ENCODE peak calls at places on chromosomes 5 and 9, in five cellular contexts. O, M, T, Z and K are unnamed samples.

GRCh38 chr5:71939452-71939932 is 167.8 kb upstream of the MAP1B start:
- DNase-seq in O (no peak), M (no peak), T (no peak), Z (peak; percentile 18), K (no peak)

GRCh38 chr9:935348-935965 is 41.0 kb upstream of the DMRT3 start:
- DNase-seq in O (peak; percentile 15), M (peak; percentile 2), T (no peak), Z (no peak), K (peak; percentile 29)

GRCh38 chr9:11328326-11328725 is 715.5 kb upstream of the PTPRD start:
- DNase-seq in O (no peak), M (no peak), T (peak; percentile 54), Z (no peak), K (no peak)

GRCh38 chr5:143678148-143678906 is 133.6 kb upstream of the HMHB1 start:
- DNase-seq in O (no peak), M (no peak), T (no peak), Z (no peak), K (no peak)

GRCh38 chr5:75010838-75011237 is 41.5 kb downstream of the GCNT4 start:
- DNase-seq in O (no peak), M (no peak), T (no peak), Z (no peak), K (no peak)

GRCh38 chr9:136694163-136694864 is 7.1 kb upstream of the AGPAT2 start:
- DNase-seq in O (peak; percentile 50), M (no peak), T (peak; percentile 50), Z (peak; percentile 90), K (peak; percentile 87)

GRCh38 chr5:176596689-176597416 is 13.1 kb downstream of the GPRIN1 start:
- DNase-seq in O (peak; percentile 56), M (no peak), T (no peak), Z (no peak), K (no peak)

GRCh38 chr5:57448751-57449150 is 33.9 kb downstream of the ACTBL2 start:
- DNase-seq in O (no peak), M (no peak), T (peak; percentile 20), Z (no peak), K (no peak)

GRCh38 chr9:131873361-131873760 is 133.5 kb upstream of the RAPGEF1 start:
- DNase-seq in O (no peak), M (no peak), T (no peak), Z (no peak), K (no peak)

GRCh38 chr5:76256116-76256889 is 146.8 kb upstream of the IQGAP2 start:
- DNase-seq in O (peak; percentile 79), M (peak; percentile 53), T (peak; percentile 86), Z (peak; percentile 41), K (peak; percentile 79)

GRCh38 chr9:115923903-115924668 is 229.5 kb upstream of the PAPPA start:
- DNase-seq in O (peak; percentile 97), M (peak; percentile 87), T (no peak), Z (peak; percentile 67), K (no peak)

GRCh38 chr9:101465330-101465915 is 29.8 kb upstream of the ALDOB start:
- DNase-seq in O (peak; percentile 72), M (peak; percentile 57), T (peak; percentile 85), Z (peak; percentile 36), K (peak; percentile 84)

GRCh38 chr5:139795074-139796001 is at the start of gene PSD2:
- DNase-seq in O (peak; percentile 15), M (peak; percentile 16), T (peak; percentile 29), Z (no peak), K (peak; percentile 42)

GRCh38 chr5:149434162-149435014 is 55.3 kb upstream of the IL17B start:
- DNase-seq in O (peak; percentile 83), M (peak; percentile 76), T (peak; percentile 69), Z (peak; percentile 88), K (peak; percentile 86)

GRCh38 chr5:140051950-140052349 is 8.9 kb upstream of the NRG2 start:
- DNase-seq in O (no peak), M (no peak), T (no peak), Z (no peak), K (no peak)

GRCh38 chr5:33162057-33162456 is 278.7 kb upstream of the TARS1 start:
- DNase-seq in O (no peak), M (no peak), T (no peak), Z (no peak), K (no peak)

GRCh38 chr9:108469654-108470053 is 386.1 kb downstream of the ACTL7B start:
- DNase-seq in O (peak; percentile 69), M (peak; percentile 74), T (no peak), Z (no peak), K (peak; percentile 68)

GRCh38 chr9:126591922-126592321 is 21.8 kb upstream of the LMX1B start:
- DNase-seq in O (no peak), M (no peak), T (peak; percentile 27), Z (no peak), K (no peak)

GRCh38 chr9:87787735-87788134 is 61.8 kb downstream of the CTSL start:
- DNase-seq in O (peak; percentile 13), M (no peak), T (peak; percentile 24), Z (peak; percentile 30), K (peak; percentile 34)

GRCh38 chr5:81750308-81751008 is 439 bp downstream of the SSBP2 start:
- DNase-seq in O (no peak), M (no peak), T (no peak), Z (peak; percentile 26), K (peak; percentile 41)

GRCh38 chr9:2041736-2042135 is 26.6 kb downstream of the SMARCA2 start:
- DNase-seq in O (no peak), M (peak; percentile 30), T (no peak), Z (no peak), K (no peak)

GRCh38 chr9:74742792-74743389 is 144.8 kb downstream of the TRPM6 start:
- DNase-seq in O (peak; percentile 49), M (peak; percentile 20), T (peak; percentile 45), Z (peak; percentile 15), K (peak; percentile 26)

GRCh38 chr5:122121782-122122465 is 7.4 kb upstream of the ZNF474 start:
- DNase-seq in O (no peak), M (peak; percentile 90), T (no peak), Z (no peak), K (peak; percentile 82)

GRCh38 chr5:65611524-65611923 is 12.6 kb downstream of the TRIM23 start:
- DNase-seq in O (no peak), M (peak; percentile 70), T (no peak), Z (no peak), K (peak; percentile 23)

GRCh38 chr9:91815896-91816295 is 134.1 kb downstream of the ROR2 start:
- DNase-seq in O (no peak), M (no peak), T (no peak), Z (no peak), K (no peak)

GRCh38 chr9:109907400-109907799 is 127.4 kb downstream of the PALM2AKAP2 start:
- DNase-seq in O (peak; percentile 66), M (peak; percentile 18), T (no peak), Z (no peak), K (no peak)

GRCh38 chr5:1654786-1655495 is 131.2 kb upstream of the LPCAT1 start:
- DNase-seq in O (no peak), M (no peak), T (no peak), Z (no peak), K (no peak)

GRCh38 chr9:137160716-137161557 is 8.9 kb downstream of the LRRC26 start:
- DNase-seq in O (no peak), M (no peak), T (no peak), Z (no peak), K (no peak)

GRCh38 chr5:179747815-179748214 is 15.2 kb downstream of the MAML1 start:
- DNase-seq in O (peak; percentile 24), M (no peak), T (no peak), Z (no peak), K (no peak)

GRCh38 chr9:93813687-93814560 is 141.2 kb downstream of the BARX1 start:
- DNase-seq in O (no peak), M (no peak), T (no peak), Z (no peak), K (no peak)

GRCh38 chr9:133558191-133559126 is 24.0 kb downstream of the ADAMTSL2 start:
- DNase-seq in O (peak; percentile 85), M (peak; percentile 87), T (peak; percentile 87), Z (peak; percentile 44), K (peak; percentile 89)

GRCh38 chr5:168477060-168477459 is 9.2 kb upstream of the RARS1 start:
- DNase-seq in O (peak; percentile 93), M (peak; percentile 90), T (no peak), Z (no peak), K (no peak)

GRCh38 chr5:55674340-55674739 is 37.8 kb downstream of the SLC38A9 start:
- DNase-seq in O (no peak), M (no peak), T (no peak), Z (no peak), K (no peak)
- H3K27ac ChIP-seq in O (no peak overlapping the region), M (no peak overlapping the region), T (no peak overlapping the region), Z (no peak overlapping the region), K (no peak overlapping the region)

GRCh38 chr5:153626836-153627235 is 136.4 kb downstream of the GRIA1 start:
- DNase-seq in O (no peak), M (no peak), T (no peak), Z (no peak), K (no peak)

GRCh38 chr5:153630546-153630945 is 140.1 kb downstream of the GRIA1 start:
- DNase-seq in O (no peak), M (no peak), T (no peak), Z (no peak), K (no peak)

GRCh38 chr5:153629496-153629895 is 139.0 kb downstream of the GRIA1 start:
- DNase-seq in O (peak; percentile 1), M (peak; percentile 18), T (no peak), Z (no peak), K (no peak)

GRCh38 chr5:153625826-153626354 is 135.4 kb downstream of the GRIA1 start:
- DNase-seq in O (no peak), M (no peak), T (no peak), Z (no peak), K (no peak)

DNA sequence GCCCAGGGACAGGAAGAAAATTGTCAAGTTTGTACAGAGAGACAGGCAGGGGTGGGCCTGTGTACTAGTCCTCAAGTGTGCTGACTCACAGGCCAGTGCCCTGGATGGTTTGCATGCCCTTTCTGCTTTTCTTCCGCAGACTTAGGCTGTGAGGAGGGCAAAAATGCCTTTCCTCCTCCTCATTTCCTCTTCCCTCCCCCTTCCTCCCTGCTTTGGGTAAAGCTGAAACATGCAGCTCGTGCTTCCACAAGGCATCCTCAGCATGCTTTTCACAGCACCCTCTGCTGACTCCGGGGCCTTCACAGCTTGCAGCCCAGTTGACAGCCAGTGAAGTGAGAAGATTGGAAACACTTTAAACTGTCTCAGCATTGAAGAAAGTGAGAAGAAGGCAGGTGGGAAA is 138.6 kb downstream of the GRIA1 start:
- DNase-seq in O (peak; percentile 97), M (peak; percentile 97), T (peak; percentile 50), Z (no peak), K (peak; percentile 91)
- TF ChIP-seq CTCF in O (peak; percentile 65), M (peak; percentile 47), T (peak; percentile 35), Z (no peak), K (peak; percentile 50)

GRCh38 chr5:8216921-8217320 is 348.0 kb downstream of the MTRR start:
- DNase-seq in O (no peak), M (no peak), T (no peak), Z (no peak), K (no peak)

GRCh38 chr5:8208307-8208706 is 339.4 kb downstream of the MTRR start:
- DNase-seq in O (no peak), M (no peak), T (no peak), Z (no peak), K (no peak)

GRCh38 chr5:8209500-8209899 is 340.6 kb downstream of the MTRR start:
- DNase-seq in O (no peak), M (no peak), T (no peak), Z (no peak), K (no peak)

GRCh38 chr5:8213701-8214240 is 344.8 kb downstream of the MTRR start:
- DNase-seq in O (no peak), M (no peak), T (no peak), Z (no peak), K (no peak)
- H3K27ac ChIP-seq in O (no peak overlapping the region), M (no peak overlapping the region), T (no peak overlapping the region), Z (no peak overlapping the region), K (no peak overlapping the region)

GRCh38 chr9:123434619-123435240 is 78.7 kb downstream of the CRB2 start:
- DNase-seq in O (no peak), M (no peak), T (no peak), Z (peak; percentile 60), K (peak; percentile 20)
- TF ChIP-seq CTCF in O (no peak), M (no peak), T (no peak), Z (no peak), K (no peak)